ENCODE peak calls at places on chromosomes 13 and 19, in ten cellular contexts. One of them, this sample, is unnamed.

GRCh38 chr13:41670873-41671443 is 213.6 kb downstream of the RGCC start:
- DNase-seq in NB4: no peak
- DNase-seq in fibroblast of mammary gland: no peak
- DNase-seq in right atrium auricular region: no peak
- DNase-seq in AG09319: no peak
- DNase-seq in astrocyte of the cerebellum: no peak
- DNase-seq in colonic mucosa: no peak
- DNase-seq in endothelial cell: no peak
- DNase-seq in cardiac fibroblast: no peak
- DNase-seq in brain microvascular endothelial cell: no peak
- DNase-seq in this sample: no peak

GRCh38 chr19:35673121-35673804 is 6.9 kb downstream of the UPK1A start:
- DNase-seq in cardiac fibroblast: peak; percentile 74
- DNase-seq in NB4: no peak
- DNase-seq in brain microvascular endothelial cell: peak; percentile 59
- DNase-seq in AG09319: no peak
- DNase-seq in fibroblast of mammary gland: peak; percentile 71
- DNase-seq in endothelial cell: peak; percentile 36
- DNase-seq in astrocyte of the cerebellum: no peak
- DNase-seq in colonic mucosa: no peak
- DNase-seq in right atrium auricular region: peak; percentile 60
- DNase-seq in this sample: peak; percentile 25

GRCh38 chr19:54173951-54174817 is 1.2 kb upstream of the TMC4 start:
- DNase-seq in astrocyte of the cerebellum: no peak
- DNase-seq in right atrium auricular region: no peak
- DNase-seq in fibroblast of mammary gland: no peak
- DNase-seq in AG09319: no peak
- DNase-seq in brain microvascular endothelial cell: no peak
- DNase-seq in cardiac fibroblast: no peak
- DNase-seq in colonic mucosa: no peak
- DNase-seq in NB4: no peak
- DNase-seq in endothelial cell: no peak
- DNase-seq in this sample: no peak

GRCh38 chr19:862529-863304 is 3.3 kb downstream of the CFD start:
- DNase-seq in cardiac fibroblast: peak; percentile 39
- DNase-seq in AG09319: no peak
- DNase-seq in fibroblast of mammary gland: peak; percentile 33
- DNase-seq in brain microvascular endothelial cell: peak; percentile 26
- DNase-seq in NB4: no peak
- DNase-seq in endothelial cell: peak; percentile 56
- DNase-seq in astrocyte of the cerebellum: no peak
- DNase-seq in right atrium auricular region: no peak
- DNase-seq in colonic mucosa: peak; percentile 74
- DNase-seq in this sample: peak; percentile 60

GRCh38 chr13:48831248-48831647 is 144.5 kb upstream of the FNDC3A start:
- DNase-seq in brain microvascular endothelial cell: no peak
- DNase-seq in endothelial cell: no peak
- DNase-seq in right atrium auricular region: no peak
- DNase-seq in AG09319: no peak
- DNase-seq in astrocyte of the cerebellum: no peak
- DNase-seq in fibroblast of mammary gland: peak; percentile 44
- DNase-seq in colonic mucosa: no peak
- DNase-seq in NB4: no peak
- DNase-seq in cardiac fibroblast: peak; percentile 43
- DNase-seq in this sample: no peak

GRCh38 chr19:5193192-5193591 is 147.4 kb downstream of the PTPRS start:
- DNase-seq in AG09319: no peak
- DNase-seq in right atrium auricular region: no peak
- DNase-seq in colonic mucosa: no peak
- DNase-seq in fibroblast of mammary gland: no peak
- DNase-seq in brain microvascular endothelial cell: no peak
- DNase-seq in cardiac fibroblast: no peak
- DNase-seq in astrocyte of the cerebellum: no peak
- DNase-seq in NB4: no peak
- DNase-seq in endothelial cell: no peak
- DNase-seq in this sample: peak; percentile 64

GRCh38 chr19:48561412-48561811 is 9.4 kb downstream of the SULT2B1 start:
- DNase-seq in NB4: no peak
- DNase-seq in colonic mucosa: no peak
- DNase-seq in cardiac fibroblast: no peak
- DNase-seq in brain microvascular endothelial cell: no peak
- DNase-seq in right atrium auricular region: no peak
- DNase-seq in fibroblast of mammary gland: no peak
- DNase-seq in AG09319: no peak
- DNase-seq in endothelial cell: no peak
- DNase-seq in astrocyte of the cerebellum: no peak
- DNase-seq in this sample: no peak

GRCh38 chr19:35253316-35254286 is 4.8 kb downstream of the LSR start:
- DNase-seq in astrocyte of the cerebellum: no peak
- DNase-seq in fibroblast of mammary gland: no peak
- DNase-seq in brain microvascular endothelial cell: no peak
- DNase-seq in colonic mucosa: peak; percentile 12
- DNase-seq in cardiac fibroblast: no peak
- DNase-seq in endothelial cell: peak; percentile 25
- DNase-seq in NB4: no peak
- DNase-seq in AG09319: no peak
- DNase-seq in right atrium auricular region: peak; percentile 53
- DNase-seq in this sample: no peak

GRCh38 chr13:106052200-106052767 is 483.2 kb downstream of the EFNB2 start:
- DNase-seq in endothelial cell: no peak
- DNase-seq in right atrium auricular region: no peak
- DNase-seq in fibroblast of mammary gland: peak; percentile 42
- DNase-seq in astrocyte of the cerebellum: no peak
- DNase-seq in AG09319: no peak
- DNase-seq in cardiac fibroblast: no peak
- DNase-seq in colonic mucosa: no peak
- DNase-seq in NB4: no peak
- DNase-seq in brain microvascular endothelial cell: no peak
- DNase-seq in this sample: no peak

GRCh38 chr13:38866649-38867048 is 124.0 kb downstream of the STOML3 start:
- DNase-seq in right atrium auricular region: no peak
- DNase-seq in colonic mucosa: no peak
- DNase-seq in AG09319: no peak
- DNase-seq in NB4: peak; percentile 11
- DNase-seq in brain microvascular endothelial cell: no peak
- DNase-seq in cardiac fibroblast: no peak
- DNase-seq in fibroblast of mammary gland: peak; percentile 11
- DNase-seq in astrocyte of the cerebellum: no peak
- DNase-seq in endothelial cell: no peak
- DNase-seq in this sample: no peak

GRCh38 chr13:42279080-42279479 is 7.1 kb downstream of the AKAP11 start:
- DNase-seq in fibroblast of mammary gland: peak; percentile 18
- DNase-seq in colonic mucosa: no peak
- DNase-seq in AG09319: no peak
- DNase-seq in cardiac fibroblast: no peak
- DNase-seq in brain microvascular endothelial cell: no peak
- DNase-seq in NB4: peak; percentile 47
- DNase-seq in right atrium auricular region: no peak
- DNase-seq in astrocyte of the cerebellum: no peak
- DNase-seq in endothelial cell: no peak
- DNase-seq in this sample: no peak

GRCh38 chr19:53876651-53877224 is 5.3 kb upstream of the PRKCG start:
- DNase-seq in right atrium auricular region: no peak
- DNase-seq in fibroblast of mammary gland: no peak
- DNase-seq in AG09319: no peak
- DNase-seq in endothelial cell: no peak
- DNase-seq in NB4: no peak
- DNase-seq in brain microvascular endothelial cell: no peak
- DNase-seq in cardiac fibroblast: no peak
- DNase-seq in colonic mucosa: no peak
- DNase-seq in astrocyte of the cerebellum: no peak
- DNase-seq in this sample: no peak

GRCh38 chr13:20714563-20715339 is 11.3 kb downstream of the IL17D start:
- DNase-seq in colonic mucosa: no peak
- DNase-seq in NB4: no peak
- DNase-seq in astrocyte of the cerebellum: peak; percentile 98
- DNase-seq in brain microvascular endothelial cell: peak; percentile 29
- DNase-seq in endothelial cell: no peak
- DNase-seq in cardiac fibroblast: peak; percentile 84
- DNase-seq in AG09319: peak; percentile 65
- DNase-seq in right atrium auricular region: peak; percentile 82
- DNase-seq in fibroblast of mammary gland: peak; percentile 94
- DNase-seq in this sample: no peak

GRCh38 chr19:2923510-2923909 is 21.3 kb downstream of the ZNF77 start:
- DNase-seq in endothelial cell: no peak
- DNase-seq in cardiac fibroblast: peak; percentile 25
- DNase-seq in colonic mucosa: no peak
- DNase-seq in fibroblast of mammary gland: peak; percentile 86
- DNase-seq in NB4: no peak
- DNase-seq in brain microvascular endothelial cell: no peak
- DNase-seq in AG09319: peak; percentile 79
- DNase-seq in right atrium auricular region: no peak
- DNase-seq in astrocyte of the cerebellum: peak; percentile 59
- DNase-seq in this sample: no peak

GRCh38 chr19:33032218-33032781 is 32.4 kb downstream of the RHPN2 start:
- DNase-seq in brain microvascular endothelial cell: no peak
- DNase-seq in right atrium auricular region: no peak
- DNase-seq in cardiac fibroblast: no peak
- DNase-seq in NB4: no peak
- DNase-seq in AG09319: no peak
- DNase-seq in astrocyte of the cerebellum: no peak
- DNase-seq in colonic mucosa: peak; percentile 75
- DNase-seq in endothelial cell: no peak
- DNase-seq in fibroblast of mammary gland: no peak
- DNase-seq in this sample: no peak

GRCh38 chr13:45445053-45445452 is 19.7 kb upstream of the COG3 start:
- DNase-seq in AG09319: no peak
- DNase-seq in right atrium auricular region: no peak
- DNase-seq in cardiac fibroblast: no peak
- DNase-seq in NB4: no peak
- DNase-seq in endothelial cell: no peak
- DNase-seq in fibroblast of mammary gland: no peak
- DNase-seq in astrocyte of the cerebellum: no peak
- DNase-seq in brain microvascular endothelial cell: no peak
- DNase-seq in colonic mucosa: no peak
- DNase-seq in this sample: no peak

GRCh38 chr13:106047859-106048258 is 487.6 kb downstream of the EFNB2 start:
- DNase-seq in AG09319: no peak
- DNase-seq in cardiac fibroblast: peak; percentile 35
- DNase-seq in right atrium auricular region: no peak
- DNase-seq in brain microvascular endothelial cell: no peak
- DNase-seq in NB4: no peak
- DNase-seq in astrocyte of the cerebellum: no peak
- DNase-seq in fibroblast of mammary gland: peak; percentile 21
- DNase-seq in endothelial cell: no peak
- DNase-seq in colonic mucosa: no peak
- DNase-seq in this sample: no peak

GRCh38 chr19:50513746-50514345 is at the start of gene ASPDH:
- DNase-seq in colonic mucosa: no peak
- DNase-seq in NB4: no peak
- DNase-seq in brain microvascular endothelial cell: no peak
- DNase-seq in cardiac fibroblast: no peak
- DNase-seq in endothelial cell: no peak
- DNase-seq in astrocyte of the cerebellum: no peak
- DNase-seq in fibroblast of mammary gland: no peak
- DNase-seq in AG09319: no peak
- DNase-seq in right atrium auricular region: no peak
- DNase-seq in this sample: no peak

GRCh38 chr19:46639356-46640061 is 3.5 kb upstream of the GNG8 start:
- DNase-seq in colonic mucosa: peak; percentile 53
- DNase-seq in AG09319: no peak
- DNase-seq in fibroblast of mammary gland: peak; percentile 69
- DNase-seq in astrocyte of the cerebellum: no peak
- DNase-seq in NB4: peak; percentile 90
- DNase-seq in brain microvascular endothelial cell: no peak
- DNase-seq in cardiac fibroblast: peak; percentile 62
- DNase-seq in right atrium auricular region: no peak
- DNase-seq in endothelial cell: peak; percentile 31
- DNase-seq in this sample: peak; percentile 25

DNA sequence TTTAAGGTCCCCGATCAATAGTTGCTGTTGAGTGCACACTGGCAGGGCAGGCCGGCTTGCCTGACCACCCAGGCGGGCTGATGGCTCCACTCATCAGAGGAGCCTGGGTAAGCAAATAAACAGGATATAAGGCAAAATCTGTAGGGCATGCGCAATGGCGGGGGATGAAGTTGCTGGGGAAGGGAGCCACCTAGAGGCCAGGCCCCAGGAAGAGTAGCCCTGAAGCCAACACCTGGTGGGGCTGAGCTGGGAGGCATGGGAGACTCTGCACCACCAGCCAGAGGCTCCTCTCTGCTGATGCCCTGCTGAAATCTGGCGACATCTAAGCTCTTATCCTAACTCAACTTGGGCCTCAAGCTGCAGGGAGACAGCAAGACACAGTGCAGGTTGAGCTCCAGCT is 324.3 kb downstream of the ZNF536 start:
- DNase-seq in cardiac fibroblast: no peak
- DNase-seq in endothelial cell: peak; percentile 48
- DNase-seq in NB4: peak; percentile 35
- DNase-seq in fibroblast of mammary gland: no peak
- DNase-seq in brain microvascular endothelial cell: no peak
- DNase-seq in AG09319: no peak
- DNase-seq in colonic mucosa: no peak
- DNase-seq in astrocyte of the cerebellum: no peak
- DNase-seq in right atrium auricular region: no peak
- DNase-seq in this sample: peak; percentile 38
- TF ChIP-seq CTCF in cardiac fibroblast: peak; percentile 17
- TF ChIP-seq CTCF in endothelial cell: peak; percentile 13
- TF ChIP-seq CTCF in NB4: peak; percentile 38
- TF ChIP-seq CTCF in fibroblast of mammary gland: peak; percentile 4
- TF ChIP-seq CTCF in brain microvascular endothelial cell: peak; percentile 54
- TF ChIP-seq CTCF in AG09319: peak; percentile 36
- TF ChIP-seq CTCF in colonic mucosa: no peak
- TF ChIP-seq CTCF in astrocyte of the cerebellum: peak; percentile 25
- TF ChIP-seq CTCF in right atrium auricular region: peak; percentile 50
- TF ChIP-seq CTCF in this sample: peak; percentile 57

GRCh38 chr13:85362980-85363379 is 436.2 kb downstream of the SLITRK6 start:
- DNase-seq in AG09319: no peak
- DNase-seq in NB4: no peak
- DNase-seq in colonic mucosa: no peak
- DNase-seq in brain microvascular endothelial cell: no peak
- DNase-seq in astrocyte of the cerebellum: no peak
- DNase-seq in cardiac fibroblast: no peak
- DNase-seq in fibroblast of mammary gland: no peak
- DNase-seq in right atrium auricular region: no peak
- DNase-seq in endothelial cell: no peak
- DNase-seq in this sample: no peak
- TF ChIP-seq CTCF in AG09319: no peak
- TF ChIP-seq CTCF in NB4: no peak
- TF ChIP-seq CTCF in colonic mucosa: no peak
- TF ChIP-seq CTCF in brain microvascular endothelial cell: no peak
- TF ChIP-seq CTCF in astrocyte of the cerebellum: no peak
- TF ChIP-seq CTCF in cardiac fibroblast: no peak
- TF ChIP-seq CTCF in fibroblast of mammary gland: no peak
- TF ChIP-seq CTCF in right atrium auricular region: no peak
- TF ChIP-seq CTCF in endothelial cell: no peak
- TF ChIP-seq CTCF in this sample: no peak

GRCh38 chr13:107373551-107373950 is 805.6 kb upstream of the ARGLU1 start:
- DNase-seq in NB4: peak; percentile 15
- DNase-seq in AG09319: peak; percentile 39
- DNase-seq in endothelial cell: no peak
- DNase-seq in right atrium auricular region: no peak
- DNase-seq in astrocyte of the cerebellum: peak; percentile 80
- DNase-seq in colonic mucosa: no peak
- DNase-seq in brain microvascular endothelial cell: peak; percentile 70
- DNase-seq in fibroblast of mammary gland: peak; percentile 79
- DNase-seq in cardiac fibroblast: peak; percentile 51
- DNase-seq in this sample: no peak
- TF ChIP-seq CTCF in NB4: peak; percentile 45
- TF ChIP-seq CTCF in AG09319: peak; percentile 65
- TF ChIP-seq CTCF in endothelial cell: peak; percentile 33
- TF ChIP-seq CTCF in right atrium auricular region: peak; percentile 52
- TF ChIP-seq CTCF in astrocyte of the cerebellum: peak; percentile 76
- TF ChIP-seq CTCF in colonic mucosa: no peak
- TF ChIP-seq CTCF in brain microvascular endothelial cell: peak; percentile 77
- TF ChIP-seq CTCF in fibroblast of mammary gland: peak; percentile 61
- TF ChIP-seq CTCF in cardiac fibroblast: peak; percentile 15
- TF ChIP-seq CTCF in this sample: peak; percentile 73

GRCh38 chr19:30411714-30412113 is 39.5 kb downstream of the ZNF536 start:
- DNase-seq in fibroblast of mammary gland: no peak
- DNase-seq in colonic mucosa: no peak
- DNase-seq in NB4: no peak
- DNase-seq in right atrium auricular region: no peak
- DNase-seq in AG09319: no peak
- DNase-seq in astrocyte of the cerebellum: no peak
- DNase-seq in endothelial cell: no peak
- DNase-seq in cardiac fibroblast: no peak
- DNase-seq in brain microvascular endothelial cell: no peak
- DNase-seq in this sample: no peak
- TF ChIP-seq CTCF in fibroblast of mammary gland: no peak
- TF ChIP-seq CTCF in colonic mucosa: no peak
- TF ChIP-seq CTCF in NB4: no peak
- TF ChIP-seq CTCF in right atrium auricular region: no peak
- TF ChIP-seq CTCF in AG09319: no peak
- TF ChIP-seq CTCF in astrocyte of the cerebellum: no peak
- TF ChIP-seq CTCF in endothelial cell: no peak
- TF ChIP-seq CTCF in cardiac fibroblast: no peak
- TF ChIP-seq CTCF in brain microvascular endothelial cell: no peak
- TF ChIP-seq CTCF in this sample: no peak

This sample was measured in neural crest cell.